ENCODE peak calls at places on chromosomes 3 and 15, in nine cellular contexts. One of them, this sample, is unnamed.

GRCh38 chr15:62035256-62035908 is 24.9 kb downstream of the VPS13C start:
- DNase-seq in kidney tubule cell: peak; percentile 70
- DNase-seq in GM12865: no peak
- DNase-seq in HTR-8/SVneo: peak; percentile 22
- DNase-seq in foreskin fibroblast: peak; percentile 38
- DNase-seq in GM03348: peak; percentile 28
- DNase-seq in astrocyte: peak; percentile 75
- DNase-seq in GM06990: no peak
- DNase-seq in activated CD4-positive, alpha-beta T cell treated with anti-CD3 and anti-CD28 coated beads, Interleukin-2, amount 50 U/mL, for 48 hours: no peak
- DNase-seq in this sample: no peak

GRCh38 chr15:74956648-74957300 is at the start of gene RPP25:
- DNase-seq in activated CD4-positive, alpha-beta T cell treated with anti-CD3 and anti-CD28 coated beads, Interleukin-2, amount 50 U/mL, for 48 hours: peak; percentile 80
- DNase-seq in HTR-8/SVneo: peak; percentile 80
- DNase-seq in GM12865: peak; percentile 82
- DNase-seq in foreskin fibroblast: peak; percentile 80
- DNase-seq in astrocyte: peak; percentile 36
- DNase-seq in kidney tubule cell: peak; percentile 75
- DNase-seq in GM06990: peak; percentile 84
- DNase-seq in GM03348: peak; percentile 89
- DNase-seq in this sample: no peak

GRCh38 chr3:46022909-46023785 is 4.1 kb downstream of the XCR1 start:
- DNase-seq in activated CD4-positive, alpha-beta T cell treated with anti-CD3 and anti-CD28 coated beads, Interleukin-2, amount 50 U/mL, for 48 hours: no peak
- DNase-seq in GM06990: no peak
- DNase-seq in astrocyte: no peak
- DNase-seq in kidney tubule cell: no peak
- DNase-seq in HTR-8/SVneo: no peak
- DNase-seq in foreskin fibroblast: no peak
- DNase-seq in GM12865: no peak
- DNase-seq in GM03348: no peak
- DNase-seq in this sample: no peak

GRCh38 chr3:59424268-59425010 is 374.6 kb upstream of the CFAP20DC start:
- DNase-seq in GM03348: peak; percentile 80
- DNase-seq in astrocyte: peak; percentile 91
- DNase-seq in activated CD4-positive, alpha-beta T cell treated with anti-CD3 and anti-CD28 coated beads, Interleukin-2, amount 50 U/mL, for 48 hours: no peak
- DNase-seq in foreskin fibroblast: peak; percentile 35
- DNase-seq in GM06990: no peak
- DNase-seq in GM12865: peak; percentile 73
- DNase-seq in HTR-8/SVneo: no peak
- DNase-seq in kidney tubule cell: peak; percentile 18
- DNase-seq in this sample: no peak

GRCh38 chr3:99532246-99532645 is 106.1 kb upstream of the COL8A1 start:
- DNase-seq in activated CD4-positive, alpha-beta T cell treated with anti-CD3 and anti-CD28 coated beads, Interleukin-2, amount 50 U/mL, for 48 hours: peak; percentile 5
- DNase-seq in GM12865: peak; percentile 61
- DNase-seq in GM06990: no peak
- DNase-seq in GM03348: peak; percentile 72
- DNase-seq in astrocyte: peak; percentile 55
- DNase-seq in kidney tubule cell: peak; percentile 72
- DNase-seq in HTR-8/SVneo: peak; percentile 56
- DNase-seq in foreskin fibroblast: peak; percentile 27
- DNase-seq in this sample: no peak

GRCh38 chr15:48520376-48521155 is 124.9 kb downstream of the FBN1 start:
- DNase-seq in foreskin fibroblast: no peak
- DNase-seq in HTR-8/SVneo: no peak
- DNase-seq in GM12865: no peak
- DNase-seq in astrocyte: no peak
- DNase-seq in GM06990: no peak
- DNase-seq in activated CD4-positive, alpha-beta T cell treated with anti-CD3 and anti-CD28 coated beads, Interleukin-2, amount 50 U/mL, for 48 hours: no peak
- DNase-seq in GM03348: no peak
- DNase-seq in kidney tubule cell: no peak
- DNase-seq in this sample: no peak

GRCh38 chr3:194867270-194867983 is 181.7 kb downstream of the FAM43A start:
- DNase-seq in GM12865: no peak
- DNase-seq in foreskin fibroblast: no peak
- DNase-seq in HTR-8/SVneo: no peak
- DNase-seq in GM06990: no peak
- DNase-seq in astrocyte: no peak
- DNase-seq in GM03348: no peak
- DNase-seq in activated CD4-positive, alpha-beta T cell treated with anti-CD3 and anti-CD28 coated beads, Interleukin-2, amount 50 U/mL, for 48 hours: no peak
- DNase-seq in kidney tubule cell: no peak
- DNase-seq in this sample: no peak

GRCh38 chr3:354433-354832 is 157.9 kb downstream of the CHL1 start:
- DNase-seq in foreskin fibroblast: no peak
- DNase-seq in GM12865: peak; percentile 73
- DNase-seq in astrocyte: peak; percentile 18
- DNase-seq in activated CD4-positive, alpha-beta T cell treated with anti-CD3 and anti-CD28 coated beads, Interleukin-2, amount 50 U/mL, for 48 hours: peak; percentile 22
- DNase-seq in kidney tubule cell: peak; percentile 71
- DNase-seq in HTR-8/SVneo: peak; percentile 3
- DNase-seq in GM03348: peak; percentile 27
- DNase-seq in GM06990: peak; percentile 26
- DNase-seq in this sample: peak; percentile 36

GRCh38 chr3:21502631-21503030 is 248.4 kb downstream of the ZNF385D start:
- DNase-seq in activated CD4-positive, alpha-beta T cell treated with anti-CD3 and anti-CD28 coated beads, Interleukin-2, amount 50 U/mL, for 48 hours: no peak
- DNase-seq in astrocyte: no peak
- DNase-seq in HTR-8/SVneo: no peak
- DNase-seq in kidney tubule cell: no peak
- DNase-seq in GM03348: no peak
- DNase-seq in GM06990: no peak
- DNase-seq in GM12865: no peak
- DNase-seq in foreskin fibroblast: no peak
- DNase-seq in this sample: no peak

This sample was measured in LNCaP clone FGC.